ENCODE peak calls at places on chromosome 22, in nine cellular contexts. C, N, X, I, B, W, R, M and Q are unnamed samples.

GRCh38 chr22:29820941-29821789 is 16.9 kb downstream of the ASCC2 start:
- DNase-seq in C (no peak), N (peak), X (no peak), I (peak), B (peak), W (no peak), R (no peak), M (peak), Q (peak)

GRCh38 chr22:49432211-49432905 is 395.3 kb downstream of the BRD1 start:
- DNase-seq in C (no peak), N (no peak), X (no peak), I (no peak), B (no peak), W (no peak), R (no peak), M (no peak), Q (no peak)

GRCh38 chr22:48579915-48580279 is 1247.8 kb downstream of the BRD1 start:
- DNase-seq in C (no peak), N (no peak), X (no peak), I (no peak), B (no peak), W (no peak), R (no peak), M (no peak), Q (no peak)

GRCh38 chr22:45526768-45527360 is 24.2 kb downstream of the FBLN1 start:
- DNase-seq in C (no peak), N (no peak), X (no peak), I (no peak), B (no peak), W (no peak), R (no peak), M (no peak), Q (no peak)

GRCh38 chr22:36289406-36289870 is 36.5 kb downstream of the APOL1 start:
- DNase-seq in C (no peak), N (no peak), X (no peak), I (no peak), B (no peak), W (no peak), R (no peak), M (no peak), Q (no peak)

GRCh38 chr22:36191106-36191836 is 10.3 kb downstream of the APOL4 start:
- DNase-seq in C (no peak), N (no peak), X (no peak), I (peak), B (no peak), W (no peak), R (peak), M (peak), Q (no peak)

GRCh38 chr22:48494256-48494967 is 1333.3 kb downstream of the BRD1 start:
- DNase-seq in C (peak), N (no peak), X (no peak), I (no peak), B (no peak), W (no peak), R (no peak), M (no peak), Q (no peak)

GRCh38 chr22:29879738-29880137 is 3.2 kb upstream of the MTMR3 start:
- DNase-seq in C (no peak), N (peak), X (no peak), I (no peak), B (no peak), W (no peak), R (no peak), M (no peak), Q (peak)

GRCh38 chr22:40325315-40325714 is 21.0 kb upstream of the ADSL start:
- DNase-seq in C (no peak), N (no peak), X (no peak), I (no peak), B (no peak), W (no peak), R (no peak), M (no peak), Q (no peak)

GRCh38 chr22:23269441-23270211 is 89.3 kb downstream of the BCR start:
- DNase-seq in C (no peak), N (no peak), X (no peak), I (no peak), B (no peak), W (no peak), R (no peak), M (no peak), Q (peak)

GRCh38 chr22:31344369-31345330 is 1.5 kb downstream of the PATZ1 start:
- DNase-seq in C (no peak), N (no peak), X (no peak), I (no peak), B (no peak), W (peak), R (no peak), M (no peak), Q (peak)